ENCODE peak calls at places on chromosomes 3 and 15, in nine cellular contexts. R is neural progenitor cell; B is CD4-positive, alpha-beta memory T cell; G is upper lobe of right lung; L is astrocyte; A is CD8-positive, alpha-beta memory T cell; C is left ventricle myocardium inferior; S is cardiac muscle cell; O is PC-3. Y is an unnamed sample. For H3K36me3, the result is how much of the 10 kb centered on the place peaks cover.

GRCh38 chr15:67097893-67098740 is 32.7 kb downstream of the SMAD3 start:
- DNase-seq in R (no peak), B (peak), G (no peak), L (peak), A (no peak), C (peak), S (no peak), O (no peak), Y (no peak)

GRCh38 chr15:90071220-90071807 is 31.0 kb downstream of the IDH2 start:
- DNase-seq in R (peak), B (peak), G (peak), L (peak), A (peak), C (peak), S (peak), O (peak), Y (peak)

GRCh38 chr3:127034990-127035652 is 52.2 kb downstream of the PLXNA1 start:
- DNase-seq in R (no peak), B (no peak), G (peak), L (no peak), A (no peak), C (peak), S (no peak), O (no peak), Y (no peak)

GRCh38 chr3:111851511-111851954 is 7.5 kb upstream of the PHLDB2 start:
- DNase-seq in R (no peak), B (no peak), G (no peak), L (peak), A (no peak), C (no peak), S (no peak), O (peak), Y (no peak)

GRCh38 chr3:188060436-188060835 is 93.5 kb upstream of the LPP start:
- DNase-seq in R (no peak), B (no peak), G (no peak), L (no peak), A (no peak), C (no peak), S (no peak), O (no peak), Y (no peak)

GRCh38 chr15:69451951-69452701 is 492 bp upstream of the RPLP1 start:
- DNase-seq in R (peak), B (no peak), G (no peak), L (peak), A (no peak), C (no peak), S (no peak), O (no peak), Y (no peak)

GRCh38 chr3:58150800-58151199 is 60.0 kb downstream of the DNASE1L3 start:
- DNase-seq in R (no peak), B (no peak), G (no peak), L (peak), A (no peak), C (no peak), S (no peak), O (no peak), Y (no peak)

GRCh38 chr3:23800731-23801130 is 5.0 kb upstream of the UBE2E1 start:
- DNase-seq in R (no peak), B (no peak), G (no peak), L (no peak), A (no peak), C (no peak), S (no peak), O (peak), Y (no peak)

GRCh38 chr3:72336821-72337479 is 511.3 kb downstream of the SHQ1 start:
- DNase-seq in R (peak), B (no peak), G (peak), L (peak), A (no peak), C (peak), S (peak), O (peak), Y (no peak)

GRCh38 chr3:166304509-166305063 is 467.4 kb upstream of the BCHE start:
- DNase-seq in R (no peak), B (no peak), G (no peak), L (no peak), A (no peak), C (no peak), S (no peak), O (peak), Y (no peak)

GRCh38 chr3:59771760-59772159 is 721.9 kb upstream of the CFAP20DC start:
- DNase-seq in R (no peak), B (no peak), G (no peak), L (peak), A (no peak), C (no peak), S (no peak), O (peak), Y (no peak)

GRCh38 chr3:98519351-98519750 is 3.4 kb downstream of the CLDND1 start:
- DNase-seq in R (no peak), B (no peak), G (no peak), L (peak), A (no peak), C (no peak), S (no peak), O (no peak), Y (no peak)

GRCh38 chr3:194220776-194221735 is 85.1 kb downstream of the HES1 start:
- DNase-seq in R (no peak), B (no peak), G (no peak), L (peak), A (no peak), C (no peak), S (no peak), O (peak), Y (no peak)

GRCh38 chr3:66582721-66583141 is 81.9 kb upstream of the LRIG1 start:
- DNase-seq in R (no peak), B (peak), G (no peak), L (peak), A (peak), C (no peak), S (no peak), O (no peak), Y (peak)

GRCh38 chr15:75170711-75171341 is 30.9 kb upstream of the C15orf39 start:
- DNase-seq in R (no peak), B (no peak), G (peak), L (no peak), A (no peak), C (peak), S (peak), O (peak), Y (no peak)

GRCh38 chr15:70605606-70606410 is 157.6 kb downstream of the UACA start:
- DNase-seq in R (peak), B (no peak), G (no peak), L (peak), A (no peak), C (peak), S (peak), O (peak), Y (no peak)

GRCh38 chr3:127915937-127916480 is 977 bp downstream of the KBTBD12 start:
- DNase-seq in R (no peak), B (no peak), G (no peak), L (peak), A (no peak), C (no peak), S (no peak), O (no peak), Y (no peak)

GRCh38 chr3:45778761-45779201 is 17.6 kb downstream of the SLC6A20 start:
- DNase-seq in R (no peak), B (no peak), G (no peak), L (no peak), A (no peak), C (no peak), S (no peak), O (no peak), Y (no peak)

GRCh38 chr3:162534431-162534830 is 1037.8 kb downstream of the OTOL1 start:
- DNase-seq in R (no peak), B (no peak), G (no peak), L (no peak), A (no peak), C (no peak), S (no peak), O (no peak), Y (no peak)

GRCh38 chr3:184740509-184741258 is 28.8 kb upstream of the MAGEF1 start:
- DNase-seq in R (no peak), B (no peak), G (no peak), L (peak), A (no peak), C (no peak), S (no peak), O (peak), Y (no peak)

GRCh38 chr15:89221543-89221942 is at the start of gene RLBP1:
- DNase-seq in R (peak), B (no peak), G (no peak), L (peak), A (no peak), C (no peak), S (no peak), O (no peak), Y (no peak)

GRCh38 chr3:21839592-21839991 is 88.6 kb upstream of the ZNF385D start:
- DNase-seq in R (no peak), B (no peak), G (no peak), L (peak), A (no peak), C (peak), S (peak), O (peak), Y (no peak)

GRCh38 chr3:81863714-81864113 is 102.3 kb upstream of the GBE1 start:
- DNase-seq in R (no peak), B (no peak), G (no peak), L (no peak), A (no peak), C (no peak), S (no peak), O (no peak), Y (no peak)

GRCh38 chr15:28975766-28976179 is 90.0 kb downstream of the APBA2 start:
- DNase-seq in R (peak), B (peak), G (no peak), L (no peak), A (peak), C (no peak), S (peak), O (peak), Y (peak)

GRCh38 chr3:54836876-54837275 is 91.0 kb downstream of the LRTM1 start:
- DNase-seq in R (no peak), B (no peak), G (no peak), L (no peak), A (no peak), C (no peak), S (no peak), O (no peak), Y (no peak)

GRCh38 chr3:114214542-114215341 is 22.6 kb downstream of the ZNF80 start:
- DNase-seq in R (no peak), B (peak), G (no peak), L (no peak), A (peak), C (no peak), S (no peak), O (no peak), Y (peak)

GRCh38 chr3:127745656-127746399 is 73.1 kb downstream of the ABTB1 start:
- DNase-seq in R (no peak), B (no peak), G (no peak), L (no peak), A (no peak), C (no peak), S (no peak), O (no peak), Y (no peak)

GRCh38 chr3:98731720-98732238 is 31.4 kb upstream of the ST3GAL6 start:
- DNase-seq in R (no peak), B (no peak), G (no peak), L (peak), A (no peak), C (no peak), S (no peak), O (no peak), Y (no peak)

GRCh38 chr15:31296304-31297220 is 30.1 kb upstream of the KLF13 start:
- DNase-seq in R (peak), B (no peak), G (peak), L (no peak), A (no peak), C (no peak), S (no peak), O (peak), Y (no peak)

GRCh38 chr3:134381836-134382442 is 7.7 kb upstream of the AMOTL2 start:
- DNase-seq in R (no peak), B (no peak), G (peak), L (no peak), A (no peak), C (no peak), S (no peak), O (peak), Y (no peak)

GRCh38 chr15:86654501-86654900 is 574.8 kb downstream of the AGBL1 start:
- DNase-seq in R (no peak), B (no peak), G (no peak), L (no peak), A (no peak), C (no peak), S (no peak), O (no peak), Y (no peak)

GRCh38 chr3:17945018-17945798 is 202.8 kb upstream of the TBC1D5 start:
- DNase-seq in R (no peak), B (no peak), G (no peak), L (peak), A (no peak), C (no peak), S (peak), O (no peak), Y (no peak)

GRCh38 chr15:40281057-40281850 is 1.6 kb downstream of the ANKRD63 start:
- DNase-seq in R (no peak), B (no peak), G (no peak), L (no peak), A (no peak), C (no peak), S (no peak), O (no peak), Y (no peak)

GRCh38 chr3:30810617-30811016 is 83.8 kb downstream of the GADL1 start:
- DNase-seq in R (no peak), B (no peak), G (no peak), L (no peak), A (no peak), C (peak), S (no peak), O (no peak), Y (no peak)

GRCh38 chr3:94234177-94234788 is 171.4 kb downstream of the NSUN3 start:
- DNase-seq in R (peak), B (no peak), G (no peak), L (peak), A (no peak), C (no peak), S (peak), O (peak), Y (no peak)

GRCh38 chr3:123732447-123732846 is 147.6 kb upstream of the HACD2 start:
- DNase-seq in R (no peak), B (no peak), G (no peak), L (peak), A (no peak), C (no peak), S (no peak), O (peak), Y (no peak)

DNA sequence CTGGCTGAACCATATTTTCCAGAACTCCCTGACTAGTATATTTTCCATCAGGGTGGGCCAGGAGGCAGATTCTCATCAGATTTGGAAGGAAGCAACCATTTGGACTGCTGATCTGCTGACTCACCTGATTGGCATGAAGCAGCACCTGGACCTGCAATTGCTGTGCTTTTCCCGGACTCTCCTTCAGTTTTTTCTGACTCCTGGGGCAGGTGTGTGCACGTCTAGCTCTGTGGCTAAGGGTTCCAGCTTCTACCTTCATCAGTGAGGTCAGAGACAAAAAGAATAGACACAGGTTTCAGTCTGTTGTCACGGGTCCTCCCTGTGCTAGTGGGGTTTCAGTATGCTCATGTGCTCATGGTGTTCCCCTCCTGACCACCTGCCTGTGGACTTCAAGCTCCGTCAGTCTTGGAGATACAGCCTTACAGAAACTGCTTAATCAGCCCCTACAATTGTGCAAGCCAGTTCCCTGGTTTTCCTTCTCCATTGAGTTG is 31.5 kb downstream of the HMCES start:
- DNase-seq in R (no peak), B (no peak), G (no peak), L (no peak), A (no peak), C (no peak), S (no peak), O (peak), Y (no peak)
- H3K36me3 ChIP-seq in R (under half), B (under half), G (under half), L (under half), A (under half), C (under half), S (under half), O (under half), Y (under half)

GRCh38 chr3:49723301-49723630 is 485 bp downstream of the GMPPB start:
- DNase-seq in R (peak), B (peak), G (peak), L (peak), A (peak), C (peak), S (peak), O (peak), Y (peak)

GRCh38 chr3:49721165-49721860 is 1.8 kb upstream of the AMIGO3 start:
- DNase-seq in R (no peak), B (no peak), G (peak), L (no peak), A (no peak), C (peak), S (no peak), O (no peak), Y (no peak)

GRCh38 chr3:49721861-49722781 is 1.6 kb downstream of the GMPPB start:
- DNase-seq in R (no peak), B (no peak), G (peak), L (no peak), A (no peak), C (no peak), S (no peak), O (no peak), Y (no peak)

GRCh38 chr3:49723631-49724551 is at the start of gene GMPPB:
- DNase-seq in R (peak), B (peak), G (peak), L (peak), A (peak), C (peak), S (peak), O (peak), Y (peak)

GRCh38 chr3:49722896-49723295 is 855 bp downstream of the GMPPB start:
- DNase-seq in R (no peak), B (no peak), G (peak), L (no peak), A (no peak), C (peak), S (no peak), O (no peak), Y (no peak)
- H3K27ac ChIP-seq in R (no peak), B (peak), G (peak), L (peak), A (peak), C (peak), S (peak), O (peak), Y (peak)

DNA sequence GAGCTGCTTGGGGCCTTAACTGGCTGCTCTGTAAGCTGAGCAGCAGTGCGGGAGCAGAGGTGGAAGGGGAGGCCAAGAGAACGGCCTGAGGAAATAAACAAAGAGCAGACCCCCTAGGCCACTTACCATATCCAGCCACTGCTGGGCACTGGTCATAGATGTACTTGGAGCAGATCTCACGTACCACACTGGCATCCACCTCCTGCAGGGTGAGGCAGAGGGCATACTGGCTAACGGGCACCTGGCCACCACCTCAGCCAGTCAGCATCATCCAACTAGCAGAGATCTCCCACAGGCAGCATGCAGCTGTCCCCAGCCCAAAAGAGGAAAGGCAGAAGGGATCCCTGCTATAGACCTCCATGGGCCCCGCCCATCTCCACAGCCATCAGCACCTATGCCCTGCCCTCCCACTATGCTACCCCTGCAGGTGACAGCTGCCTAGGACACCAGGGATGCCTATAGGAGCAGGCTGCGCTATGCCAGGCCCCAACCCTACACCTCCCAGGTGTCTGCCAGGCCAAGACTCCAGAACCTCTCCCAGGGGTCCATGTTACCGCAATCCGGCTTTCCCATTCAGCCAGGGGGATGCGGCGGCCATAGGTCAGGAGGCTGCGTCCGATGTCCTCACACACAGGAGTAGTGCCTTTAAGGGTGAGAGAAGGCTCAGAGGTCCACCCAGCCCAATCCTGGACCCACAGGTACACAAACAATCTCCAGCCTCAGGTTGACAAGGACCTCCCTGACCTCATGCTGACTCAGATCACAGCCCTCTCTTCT is 4.6 kb upstream of the COL7A1 start:
- DNase-seq in R (no peak), B (no peak), G (no peak), L (no peak), A (no peak), C (no peak), S (no peak), O (no peak), Y (peak)
- H3K36me3 ChIP-seq in R (under half), B (half or more), G (half or more), L (under half), A (under half), C (half or more), S (under half), O (half or more), Y (half or more)

GRCh38 chr15:65385868-65386253 is 8.1 kb upstream of the IGDCC3 start:
- DNase-seq in R (no peak), B (no peak), G (no peak), L (no peak), A (no peak), C (peak), S (no peak), O (no peak), Y (no peak)
- H3K27ac ChIP-seq in R (no peak), B (no peak), G (no peak), L (no peak), A (no peak), C (peak), S (no peak), O (no peak), Y (no peak)

Y was measured in CD8-positive, alpha-beta T cell.